ENCODE peak calls at places on chromosome 17, in four cellular contexts. E, X, I and U are unnamed samples.

GRCh38 chr17:47324224-47325020 is 667 bp downstream of the EFCAB13 start:
- DNase-seq in E (no peak), X (no peak), I (no peak), U (no peak)

GRCh38 chr17:73423806-73424205 is 112.0 kb upstream of the CDC42EP4 start:
- DNase-seq in E (no peak), X (no peak), I (no peak), U (no peak)

GRCh38 chr17:32298298-32298697 is 32.7 kb downstream of the RHBDL3 start:
- DNase-seq in E (no peak), X (no peak), I (no peak), U (no peak)

GRCh38 chr17:7523033-7523432 is 25.8 kb upstream of the TNFSF12 start:
- DNase-seq in E (peak), X (no peak), I (peak), U (peak)

GRCh38 chr17:61310611-61311010 is 89.0 kb upstream of the TBX2 start:
- DNase-seq in E (no peak), X (no peak), I (no peak), U (no peak)

GRCh38 chr17:7652659-7653343 is 2.1 kb downstream of the ATP1B2 start:
- DNase-seq in E (no peak), X (no peak), I (no peak), U (no peak)

GRCh38 chr17:72572604-72573491 is 452.0 kb downstream of the SOX9 start:
- DNase-seq in E (no peak), X (no peak), I (no peak), U (no peak)

GRCh38 chr17:14304222-14304844 is 3.5 kb downstream of the HS3ST3B1 start:
- DNase-seq in E (no peak), X (no peak), I (no peak), U (no peak)

GRCh38 chr17:29195465-29196081 is 15.4 kb upstream of the MYO18A start:
- DNase-seq in E (no peak), X (no peak), I (no peak), U (no peak)

GRCh38 chr17:2456475-2456874 is 55.2 kb downstream of the METTL16 start:
- DNase-seq in E (no peak), X (no peak), I (no peak), U (no peak)

GRCh38 chr17:51351890-51352289 is 91.5 kb downstream of the UTP18 start:
- DNase-seq in E (no peak), X (no peak), I (no peak), U (no peak)

GRCh38 chr17:40510328-40510648 is 8.9 kb upstream of the TNS4 start:
- DNase-seq in E (peak), X (no peak), I (no peak), U (peak)

GRCh38 chr17:71649986-71650385 is 470.8 kb upstream of the SOX9 start:
- DNase-seq in E (no peak), X (no peak), I (no peak), U (no peak)

GRCh38 chr17:82863941-82864720 is 24.3 kb upstream of the ZNF750 start:
- DNase-seq in E (no peak), X (peak), I (peak), U (peak)

GRCh38 chr17:27319536-27320221 is 25.8 kb downstream of the WSB1 start:
- DNase-seq in E (no peak), X (no peak), I (no peak), U (no peak)

GRCh38 chr17:6775871-6776405 is at the start of gene FBXO39:
- DNase-seq in E (no peak), X (no peak), I (no peak), U (no peak)

GRCh38 chr17:56694825-56695224 is 101.3 kb downstream of the NOG start:
- DNase-seq in E (no peak), X (no peak), I (no peak), U (no peak)

GRCh38 chr17:27230996-27231395 is 62.9 kb upstream of the WSB1 start:
- DNase-seq in E (no peak), X (no peak), I (no peak), U (no peak)

GRCh38 chr17:29710891-29711418 is 88.2 kb upstream of the CORO6 start:
- DNase-seq in E (peak), X (peak), I (peak), U (no peak)

GRCh38 chr17:74373838-74374606 is 6.7 kb downstream of the GPR142 start:
- DNase-seq in E (peak), X (no peak), I (no peak), U (no peak)

GRCh38 chr17:73291260-73291801 is 20.5 kb downstream of the CDC42EP4 start:
- DNase-seq in E (no peak), X (no peak), I (peak), U (peak)

GRCh38 chr17:48548687-48549621 is 4.0 kb upstream of the HOXB2 start:
- DNase-seq in E (no peak), X (no peak), I (no peak), U (no peak)

GRCh38 chr17:17729620-17730249 is 48.5 kb downstream of the RAI1 start:
- DNase-seq in E (peak), X (peak), I (peak), U (peak)

GRCh38 chr17:66172706-66173223 is 19.2 kb downstream of the CEP112 start:
- DNase-seq in E (no peak), X (no peak), I (no peak), U (no peak)

GRCh38 chr17:5662409-5663150 is 78.3 kb upstream of the NLRP1 start:
- DNase-seq in E (no peak), X (no peak), I (no peak), U (no peak)

GRCh38 chr17:5821057-5821456 is 236.7 kb upstream of the NLRP1 start:
- DNase-seq in E (peak), X (no peak), I (no peak), U (no peak)

GRCh38 chr17:7323731-7324437 is 5.3 kb downstream of the NEURL4 start:
- DNase-seq in E (no peak), X (peak), I (peak), U (no peak)

GRCh38 chr17:77391668-77392375 is 251.1 kb downstream of the SEC14L1 start:
- DNase-seq in E (no peak), X (no peak), I (no peak), U (no peak)

GRCh38 chr17:64187093-64187895 is 57.4 kb upstream of the ERN1 start:
- DNase-seq in E (peak), X (no peak), I (no peak), U (no peak)

GRCh38 chr17:18038861-18039534 is at the start of the genes ATPAF2 and GID4:
- DNase-seq in E (peak), X (peak), I (peak), U (peak)

GRCh38 chr17:49742256-49742655 is 21.7 kb downstream of the FAM117A start:
- DNase-seq in E (no peak), X (no peak), I (no peak), U (no peak)

GRCh38 chr17:49741692-49742076 is 22.2 kb downstream of the FAM117A start:
- DNase-seq in E (no peak), X (no peak), I (no peak), U (no peak)

GRCh38 chr17:49739662-49740271 is 24.2 kb downstream of the FAM117A start:
- DNase-seq in E (peak), X (peak), I (peak), U (no peak)

GRCh38 chr17:49738456-49739163 is 25.3 kb downstream of the FAM117A start:
- DNase-seq in E (no peak), X (no peak), I (no peak), U (no peak)

DNA sequence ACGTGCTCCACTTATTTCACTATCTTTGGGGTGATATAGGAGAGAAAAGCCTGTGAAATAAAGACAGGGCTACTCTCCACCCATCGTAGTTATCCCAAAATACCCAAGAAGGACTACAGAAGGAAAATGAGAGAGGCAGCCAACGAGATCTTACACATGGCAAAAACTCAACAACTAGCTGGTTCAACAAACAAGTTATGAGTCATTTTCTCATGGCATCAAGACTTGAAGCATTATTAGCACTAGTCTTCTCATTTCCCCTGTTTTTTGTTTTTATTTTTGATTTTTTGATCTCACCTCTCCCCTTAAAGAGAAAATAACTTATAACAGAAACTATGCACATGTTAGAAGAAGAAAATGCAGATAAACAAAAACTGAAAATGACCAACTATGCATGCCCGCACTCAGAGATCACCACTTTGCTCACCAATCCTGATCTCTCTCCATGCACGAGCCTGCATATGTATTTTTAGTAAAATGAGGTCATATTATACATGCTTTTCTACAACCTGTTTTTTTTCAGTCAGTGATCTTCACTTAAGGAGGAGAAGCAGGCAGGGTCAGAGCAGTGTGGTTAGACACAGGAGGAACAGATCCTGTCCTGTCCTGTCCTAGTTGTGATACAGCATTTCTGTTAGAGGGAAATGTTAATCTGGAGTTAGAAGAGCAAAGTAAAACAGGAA is 22.8 kb downstream of the FAM117A start:
- DNase-seq in E (no peak), X (no peak), I (no peak), U (no peak)
- TF ChIP-seq ELF1 in E (no peak), X (no peak), I (no peak), U (no peak)

DNA sequence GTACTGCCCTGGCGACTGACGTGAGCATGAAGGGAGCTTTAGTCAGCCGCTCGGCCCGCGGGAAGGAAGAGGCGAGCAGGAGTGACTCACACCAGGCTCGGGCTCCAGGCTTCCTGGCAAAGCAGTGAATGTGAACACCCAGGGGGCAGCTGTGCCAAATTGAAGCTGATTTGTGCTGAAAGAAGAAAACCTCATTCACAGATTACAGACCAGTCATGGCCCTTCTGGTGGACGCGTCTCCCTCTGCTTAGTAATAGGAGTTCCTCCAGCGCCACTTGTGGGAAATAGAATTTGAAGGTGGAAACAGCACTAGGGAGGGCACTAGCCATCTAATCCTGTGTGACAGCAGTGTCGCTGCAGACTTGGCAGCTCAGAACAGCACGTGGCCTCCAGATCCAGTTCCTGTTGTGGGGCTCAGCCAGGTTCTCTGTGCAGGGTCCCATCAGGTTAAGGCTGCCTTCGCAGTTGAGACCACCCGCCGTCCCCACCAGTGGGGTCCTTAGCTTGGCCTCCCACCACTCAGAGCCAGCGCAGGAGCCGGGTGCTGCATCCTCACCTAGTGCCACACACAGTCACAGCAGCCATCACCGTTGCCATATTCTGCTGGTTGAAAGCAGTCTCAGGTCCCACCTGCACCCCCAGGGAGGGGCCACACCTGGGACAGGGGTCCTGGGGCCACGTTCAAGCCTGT is 164.5 kb upstream of the CHMP6 start:
- DNase-seq in E (no peak), X (peak), I (no peak), U (no peak)
- TF ChIP-seq ELF1 in E (no peak), X (no peak), I (no peak), U (no peak)

GRCh38 chr17:42720996-42721583 is 23.8 kb downstream of the EZH1 start:
- DNase-seq in E (peak), X (peak), I (peak), U (peak)
- TF ChIP-seq ELF1 in E (no peak), X (no peak), I (no peak), U (no peak)

DNA sequence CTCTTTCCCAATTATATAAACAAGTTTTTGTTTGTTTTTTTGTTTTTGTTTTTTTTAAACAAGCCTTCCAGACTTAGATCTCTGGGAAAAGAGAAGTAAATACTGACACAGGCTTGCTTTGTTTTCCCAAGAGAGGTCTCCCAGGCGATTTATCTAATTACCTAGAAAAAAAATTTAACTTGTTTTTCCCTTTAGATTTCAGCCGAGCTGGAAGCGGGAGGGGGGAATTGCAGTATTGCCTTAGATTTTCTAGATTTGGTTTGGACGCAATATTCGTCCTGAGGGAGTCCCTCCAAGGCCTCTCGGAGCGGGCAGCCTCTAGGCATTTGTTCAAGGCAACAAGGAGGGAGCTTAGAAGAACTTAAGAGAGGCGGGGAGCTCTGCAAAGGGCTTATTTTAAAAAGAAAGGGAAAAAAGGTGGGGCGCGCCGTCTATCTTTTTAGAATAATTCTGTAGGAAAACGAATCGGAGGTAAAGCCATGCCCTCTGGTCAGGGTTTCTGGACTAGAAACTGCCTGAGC is 479 bp upstream of the TMEM94 start:
- DNase-seq in E (no peak), X (peak), I (no peak), U (no peak)
- TF ChIP-seq ELF1 in E (no peak), X (no peak), I (no peak), U (no peak)

DNA sequence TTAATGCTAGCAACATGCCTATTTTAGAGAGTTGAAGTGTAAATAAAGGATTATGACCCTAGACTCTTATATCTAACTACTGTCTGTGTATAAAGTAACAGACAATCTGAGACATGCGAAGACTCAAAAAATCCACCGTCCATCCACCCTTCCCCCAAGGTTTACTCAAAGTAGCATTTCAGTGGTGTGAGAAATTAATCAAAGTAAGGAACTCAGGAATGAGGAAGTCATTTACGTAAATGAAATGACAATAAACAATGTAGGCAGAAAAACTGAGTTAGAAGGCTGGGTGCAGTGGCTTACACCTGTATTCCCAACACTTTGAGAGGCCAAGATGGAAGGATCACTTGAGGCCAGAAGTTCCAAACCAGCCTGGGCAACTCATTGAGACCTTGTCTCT is 19.8 kb upstream of the NTN1 start:
- DNase-seq in E (no peak), X (no peak), I (no peak), U (no peak)
- TF ChIP-seq ELF1 in E (no peak), X (no peak), I (no peak), U (no peak)

GRCh38 chr17:36949461-36949927 is 740 bp downstream of the AATF start:
- DNase-seq in E (peak), X (no peak), I (no peak), U (no peak)
- TF ChIP-seq ELF1 in E (no peak), X (no peak), I (no peak), U (no peak)

DNA sequence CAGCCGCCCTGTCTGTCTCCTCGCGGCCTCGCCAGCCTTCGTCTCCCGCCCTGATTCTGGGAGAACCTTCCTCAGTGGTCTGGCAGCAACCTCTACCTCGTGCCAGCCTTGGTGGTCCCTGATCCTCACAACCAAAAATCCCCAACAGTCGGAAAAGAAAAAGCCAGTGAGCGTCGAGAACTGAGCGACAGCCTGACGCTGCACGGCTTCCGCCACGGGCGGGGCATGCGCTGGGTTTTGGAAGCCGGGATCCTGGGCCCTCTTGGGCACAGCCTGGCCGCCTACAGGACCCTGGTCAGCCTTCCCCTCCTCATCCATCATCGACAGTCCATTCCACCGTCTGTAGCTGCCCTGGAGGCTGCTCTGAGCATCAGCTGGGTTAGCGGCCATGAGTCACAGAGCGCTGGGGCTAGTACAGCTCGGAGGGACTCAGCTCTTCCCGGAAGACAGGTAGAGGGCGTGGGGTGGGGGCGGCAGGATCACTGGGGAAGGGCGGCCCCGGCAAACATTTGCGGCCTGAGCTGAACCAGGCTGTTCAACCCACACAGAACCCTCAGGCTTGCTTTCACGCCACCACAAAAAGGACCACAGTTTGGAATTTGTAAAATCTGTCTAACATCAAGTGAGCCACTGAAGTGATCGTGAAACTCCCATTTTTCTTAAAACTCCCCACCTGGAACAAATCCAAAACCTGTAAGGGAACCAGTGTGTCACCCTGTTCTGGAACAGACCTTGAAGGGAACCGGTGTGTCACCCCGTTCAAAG is 55.4 kb upstream of the DOC2B start:
- DNase-seq in E (no peak), X (no peak), I (no peak), U (no peak)
- TF ChIP-seq ELF1 in E (no peak), X (no peak), I (no peak), U (no peak)